ENCODE peak calls at places on chromosomes 12 and 14, in seven cellular contexts. I, K, F, H, R, B and Q are unnamed samples.

GRCh38 chr14:59427653-59428578 is 37.3 kb downstream of the GPR135 start:
- DNase-seq in I (peak), K (no peak), F (no peak), H (no peak), R (peak), B (no peak), Q (no peak)

GRCh38 chr14:63432888-63433552 is 110.2 kb downstream of the PPP2R5E start:
- DNase-seq in I (no peak), K (no peak), F (no peak), H (no peak), R (no peak), B (no peak), Q (no peak)

GRCh38 chr12:114668905-114669304 is 15.1 kb downstream of the TBX3 start:
- DNase-seq in I (no peak), K (no peak), F (peak), H (no peak), R (no peak), B (no peak), Q (peak)

GRCh38 chr14:81033841-81034240 is 78.4 kb downstream of the TSHR start:
- DNase-seq in I (no peak), K (no peak), F (no peak), H (no peak), R (no peak), B (no peak), Q (no peak)

GRCh38 chr12:42584539-42585174 is 4.9 kb downstream of the PRICKLE1 start:
- DNase-seq in I (no peak), K (no peak), F (no peak), H (no peak), R (no peak), B (no peak), Q (no peak)

GRCh38 chr12:30268036-30268435 is 427.6 kb downstream of the IPO8 start:
- DNase-seq in I (no peak), K (no peak), F (no peak), H (no peak), R (peak), B (no peak), Q (no peak)

GRCh38 chr14:96167224-96168148 is 37.2 kb upstream of the BDKRB2 start:
- DNase-seq in I (no peak), K (no peak), F (peak), H (no peak), R (peak), B (no peak), Q (no peak)

GRCh38 chr12:1851126-1851791 is 30.9 kb downstream of the LRTM2 start:
- DNase-seq in I (no peak), K (no peak), F (peak), H (no peak), R (peak), B (no peak), Q (no peak)

DNA sequence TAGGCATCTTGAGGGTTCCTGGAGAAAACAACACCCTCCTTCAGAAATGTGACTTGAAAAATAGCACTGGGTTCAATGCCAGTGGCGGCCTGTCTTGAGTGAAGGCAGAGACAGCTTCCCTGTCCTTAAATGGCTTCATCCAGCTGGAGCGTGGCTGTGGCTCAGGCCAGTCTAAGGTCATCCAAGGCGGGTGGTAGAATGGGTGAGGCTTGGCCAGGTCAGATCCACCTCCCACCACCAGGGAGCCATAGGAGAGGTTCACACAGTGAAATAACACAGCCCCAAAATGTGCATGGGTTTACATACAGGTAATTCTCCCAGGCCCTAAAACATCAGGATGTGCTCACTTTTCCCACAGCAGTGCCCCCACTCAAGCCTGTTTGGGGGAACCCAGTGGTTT is 171.3 kb downstream of the PHETA1 start:
- DNase-seq in I (no peak), K (no peak), F (no peak), H (no peak), R (no peak), B (no peak), Q (no peak)
- TF ChIP-seq CTCF in I (no peak), K (no peak), F (peak), H (no peak), R (no peak), B (no peak), Q (no peak)

GRCh38 chr12:26121323-26121740 is 3.5 kb downstream of the BHLHE41 start:
- DNase-seq in I (no peak), K (no peak), F (peak), H (no peak), R (no peak), B (no peak), Q (no peak)

GRCh38 chr12:26120561-26121274 is 4.1 kb downstream of the BHLHE41 start:
- DNase-seq in I (no peak), K (no peak), F (peak), H (no peak), R (no peak), B (no peak), Q (no peak)

GRCh38 chr12:26122681-26123481 is 2.0 kb downstream of the BHLHE41 start:
- DNase-seq in I (peak), K (peak), F (peak), H (peak), R (peak), B (peak), Q (peak)

GRCh38 chr12:26123482-26123980 is 1.3 kb downstream of the BHLHE41 start:
- DNase-seq in I (no peak), K (no peak), F (peak), H (peak), R (no peak), B (no peak), Q (peak)

DNA sequence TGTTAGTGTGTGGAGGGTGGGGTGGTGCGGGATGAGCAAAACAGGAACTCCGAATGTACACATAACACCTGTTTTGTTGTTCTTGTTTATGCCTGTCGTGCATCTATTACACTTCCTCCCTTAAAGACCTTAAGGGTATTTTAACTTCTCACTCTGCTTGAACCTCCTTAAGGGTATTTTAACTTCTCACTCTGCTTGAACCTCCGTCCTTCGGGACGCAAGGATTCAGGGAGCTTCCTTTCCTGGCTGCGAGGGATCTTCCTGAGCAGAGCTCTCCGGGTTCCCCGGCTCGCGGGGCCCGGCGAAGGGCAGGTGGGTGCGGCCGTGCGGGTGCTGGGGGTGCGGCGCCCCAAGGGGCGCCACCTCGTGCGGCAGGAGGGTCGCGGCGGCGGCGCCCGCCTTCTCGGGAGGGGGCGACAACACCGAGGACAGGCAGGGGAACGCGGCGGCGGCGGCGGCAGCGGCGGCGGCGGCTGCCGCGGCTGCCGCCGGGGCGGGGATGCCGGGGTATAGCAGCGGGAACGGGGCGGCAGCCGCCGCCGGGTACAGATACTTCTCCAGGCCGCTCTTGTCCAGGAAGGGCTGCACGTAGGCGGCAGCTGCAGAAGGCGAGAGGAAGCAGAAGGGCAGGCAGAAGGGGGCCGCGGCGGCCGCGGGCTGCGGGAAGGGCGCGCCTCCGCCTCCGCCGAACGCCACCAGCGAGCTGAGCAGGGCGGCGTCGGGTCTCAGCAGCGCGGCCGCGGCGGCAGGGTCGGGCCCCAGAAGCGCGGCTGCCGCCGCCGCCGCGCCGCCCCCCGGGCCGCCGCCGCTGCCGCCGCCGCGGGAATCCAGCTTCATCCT is 2.8 kb downstream of the BHLHE41 start:
- DNase-seq in I (peak), K (peak), F (peak), H (peak), R (peak), B (peak), Q (peak)
- TF ChIP-seq CTCF in I (no peak), K (no peak), F (no peak), H (no peak), R (no peak), B (no peak), Q (no peak)

GRCh38 chr12:32450768-32451167 is 51.4 kb downstream of the FGD4 start:
- DNase-seq in I (no peak), K (no peak), F (no peak), H (no peak), R (no peak), B (no peak), Q (no peak)

GRCh38 chr12:32450363-32450762 is 51.0 kb downstream of the FGD4 start:
- DNase-seq in I (no peak), K (no peak), F (no peak), H (no peak), R (no peak), B (no peak), Q (no peak)

GRCh38 chr12:32446306-32447119 is 47.2 kb downstream of the FGD4 start:
- DNase-seq in I (no peak), K (no peak), F (no peak), H (no peak), R (no peak), B (no peak), Q (no peak)

GRCh38 chr12:32445356-32445755 is 46.0 kb downstream of the FGD4 start:
- DNase-seq in I (no peak), K (no peak), F (no peak), H (no peak), R (no peak), B (no peak), Q (no peak)

DNA sequence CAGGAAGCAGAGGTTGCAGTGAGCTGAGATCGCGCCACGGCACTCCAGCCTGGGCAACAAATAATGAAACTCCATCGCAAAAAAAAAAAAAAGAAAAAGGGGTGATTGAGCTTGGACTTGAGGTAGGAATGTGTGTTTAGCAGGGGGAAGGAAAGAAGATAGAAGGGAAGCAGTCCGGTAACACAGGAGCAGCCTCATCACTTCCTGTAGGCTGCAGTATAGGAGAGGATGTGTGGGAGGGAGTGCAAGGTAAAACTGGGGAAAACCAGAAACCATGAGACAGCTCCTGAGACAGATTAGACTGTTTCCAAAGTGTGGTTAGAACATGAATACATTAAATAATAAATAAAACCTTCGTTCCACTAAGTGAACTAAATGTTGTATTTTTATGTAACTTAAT is 49.2 kb downstream of the FGD4 start:
- DNase-seq in I (no peak), K (no peak), F (no peak), H (peak), R (no peak), B (no peak), Q (no peak)
- TF ChIP-seq CTCF in I (no peak), K (no peak), F (no peak), H (no peak), R (no peak), B (no peak), Q (no peak)

GRCh38 chr12:117671734-117672133 is 297.1 kb downstream of the KSR2 start:
- DNase-seq in I (peak), K (no peak), F (peak), H (peak), R (peak), B (peak), Q (no peak)
- TF ChIP-seq CTCF in I (peak), K (peak), F (peak), H (peak), R (peak), B (peak), Q (no peak)

GRCh38 chr14:90649096-90649495 is 167.1 kb downstream of the TTC7B start:
- DNase-seq in I (no peak), K (no peak), F (no peak), H (no peak), R (peak), B (no peak), Q (no peak)
- TF ChIP-seq CTCF in I (no peak), K (no peak), F (no peak), H (no peak), R (no peak), B (no peak), Q (no peak)

DNA sequence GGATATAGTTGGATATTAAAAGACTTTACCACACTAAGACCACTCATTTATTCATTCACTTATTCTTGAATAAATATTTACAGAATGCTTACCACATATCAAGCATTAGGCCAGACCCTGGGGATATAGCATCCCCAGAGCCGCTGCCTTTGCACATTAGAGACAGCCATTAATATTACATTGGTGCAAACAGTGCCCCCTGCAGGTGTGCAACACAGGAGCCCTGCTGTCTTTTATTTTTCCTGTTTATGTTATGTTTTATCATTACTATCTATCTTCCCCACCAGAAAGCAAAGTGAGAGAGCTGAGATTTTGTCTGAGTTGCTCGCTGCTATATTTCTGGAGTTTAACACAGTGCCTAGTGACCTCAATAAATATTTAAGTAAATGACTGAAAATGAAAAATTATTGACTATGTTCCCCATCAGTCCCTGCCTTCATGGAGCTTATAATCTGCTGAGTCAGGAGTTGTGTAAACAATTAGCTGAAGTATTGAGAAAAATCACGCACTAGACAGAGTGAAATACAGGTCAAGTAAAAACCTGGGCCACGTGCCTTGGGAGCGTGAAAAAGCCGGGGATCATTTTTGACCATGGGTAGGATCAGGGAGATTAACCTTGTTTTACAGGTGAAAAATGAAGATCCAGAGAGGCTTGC is 301.6 kb downstream of the PCNX1 start:
- DNase-seq in I (no peak), K (no peak), F (no peak), H (no peak), R (no peak), B (no peak), Q (no peak)
- TF ChIP-seq CTCF in I (no peak), K (no peak), F (peak), H (no peak), R (no peak), B (no peak), Q (no peak)

GRCh38 chr12:56315626-56316473 is at the start of gene CNPY2:
- DNase-seq in I (peak), K (peak), F (peak), H (peak), R (peak), B (peak), Q (peak)
- TF ChIP-seq CTCF in I (peak), K (peak), F (peak), H (no peak), R (no peak), B (no peak), Q (no peak)

GRCh38 chr14:89909586-89909985 is 44.9 kb downstream of the EFCAB11 start:
- DNase-seq in I (no peak), K (no peak), F (no peak), H (no peak), R (no peak), B (no peak), Q (no peak)
- TF ChIP-seq CTCF in I (no peak), K (no peak), F (no peak), H (no peak), R (no peak), B (no peak), Q (no peak)

GRCh38 chr12:128402481-128402880 is 135.5 kb downstream of the TMEM132C start:
- DNase-seq in I (no peak), K (no peak), F (no peak), H (no peak), R (no peak), B (no peak), Q (no peak)
- TF ChIP-seq CTCF in I (no peak), K (no peak), F (no peak), H (no peak), R (no peak), B (no peak), Q (no peak)

GRCh38 chr12:95205685-95206084 is 11.6 kb downstream of the FGD6 start:
- DNase-seq in I (no peak), K (no peak), F (peak), H (no peak), R (peak), B (no peak), Q (no peak)
- TF ChIP-seq CTCF in I (no peak), K (no peak), F (no peak), H (no peak), R (no peak), B (no peak), Q (no peak)